ENCODE peak calls at places on chromosome 18, in four cellular contexts. J is stimulated activated CD8-positive, alpha-beta memory T cell treated with anti-CD3 and anti-CD28 coated beads, Interleukin-15, amount 100 ng/mL, for 24 hours; H is iPS-NIHi11; C is T1000. L is an unnamed sample.

GRCh38 chr18:32425466-32425865 is 45.2 kb downstream of the GAREM1 start:
- DNase-seq in J (no peak), H (no peak), C (no peak), L (no peak)

GRCh38 chr18:46630160-46630559 is 26.9 kb downstream of the LOXHD1 start:
- DNase-seq in J (no peak), H (no peak), C (no peak), L (no peak)

GRCh38 chr18:58255701-58256311 is 211.8 kb downstream of the NEDD4L start:
- DNase-seq in J (no peak), H (no peak), C (no peak), L (peak; percentile 69)

GRCh38 chr18:26088482-26088881 is 1.9 kb downstream of the SS18 start:
- DNase-seq in J (no peak), H (no peak), C (no peak), L (no peak)

GRCh38 chr18:39596216-39596615 is 2030.6 kb upstream of the CELF4 start:
- DNase-seq in J (no peak), H (no peak), C (no peak), L (no peak)

GRCh38 chr18:76985156-76985950 is 147.2 kb downstream of the MBP start:
- DNase-seq in J (no peak), H (no peak), C (no peak), L (no peak)

GRCh38 chr18:57915241-57915640 is 112.1 kb upstream of the ATP8B1 start:
- DNase-seq in J (no peak), H (no peak), C (no peak), L (no peak)

GRCh38 chr18:44912740-44913478 is 232.2 kb downstream of the SETBP1 start:
- DNase-seq in J (no peak), H (no peak), C (no peak), L (no peak)

GRCh38 chr18:58792086-58792485 is 72.6 kb upstream of the ZNF532 start:
- DNase-seq in J (no peak), H (no peak), C (no peak), L (no peak)

GRCh38 chr18:22557160-22557941 is 139.6 kb upstream of the CTAGE1 start:
- DNase-seq in J (no peak), H (no peak), C (no peak), L (no peak)

GRCh38 chr18:12842459-12843380 is 41.3 kb downstream of the PTPN2 start:
- DNase-seq in J (no peak), H (no peak), C (no peak), L (no peak)

GRCh38 chr18:35201502-35201901 is 39.3 kb upstream of the ZNF397 start:
- DNase-seq in J (no peak), H (no peak), C (no peak), L (no peak)

GRCh38 chr18:35939166-35939565 is 33.3 kb upstream of the RMP24 start:
- DNase-seq in J (no peak), H (peak; percentile 64), C (no peak), L (no peak)

GRCh38 chr18:2223859-2224258 is 347.4 kb downstream of the METTL4 start:
- DNase-seq in J (no peak), H (no peak), C (no peak), L (no peak)

GRCh38 chr18:7668392-7668791 is 101.3 kb downstream of the PTPRM start:
- DNase-seq in J (no peak), H (no peak), C (no peak), L (no peak)

GRCh38 chr18:50104421-50104820 is 90.5 kb downstream of the MYO5B start:
- DNase-seq in J (no peak), H (no peak), C (no peak), L (no peak)

GRCh38 chr18:6731197-6731596 is 1.7 kb downstream of the ARHGAP28 start:
- DNase-seq in J (no peak), H (no peak), C (no peak), L (no peak)

GRCh38 chr18:63440219-63440618 is 17.9 kb upstream of the VPS4B start:
- DNase-seq in J (no peak), H (no peak), C (no peak), L (no peak)

GRCh38 chr18:79531926-79532689 is 136.4 kb downstream of the NFATC1 start:
- DNase-seq in J (no peak), H (no peak), C (no peak), L (no peak)